ENCODE peak calls at places on chromosomes 2 and 18, in five cellular contexts. U is lower lobe of right lung, K is GM23248, A is A549, M is brain microvascular endothelial cell. P is an unnamed sample.

GRCh38 chr2:133966720-133967304 is 287.1 kb upstream of the MGAT5 start:
- DNase-seq in U (no peak), K (no peak), A (no peak), M (no peak), P (no peak)

GRCh38 chr2:161576421-161576820 is 47.8 kb upstream of the SLC4A10 start:
- DNase-seq in U (no peak), K (peak; percentile 23), A (peak; percentile 8), M (no peak), P (no peak)

GRCh38 chr18:13159579-13159978 is 59.0 kb upstream of the LDLRAD4 start:
- DNase-seq in U (no peak), K (peak; percentile 70), A (peak; percentile 40), M (peak; percentile 64), P (peak; percentile 55)

GRCh38 chr2:66433945-66434678 is 813 bp upstream of the MEIS1 start:
- DNase-seq in U (peak; percentile 72), K (peak; percentile 86), A (peak; percentile 60), M (peak; percentile 38), P (peak; percentile 85)

GRCh38 chr2:70685771-70686171 is 82.2 kb downstream of the ADD2 start:
- DNase-seq in U (no peak), K (no peak), A (no peak), M (no peak), P (peak; percentile 16)

GRCh38 chr18:23194969-23195957 is 60.0 kb downstream of the CABLES1 start:
- DNase-seq in U (no peak), K (no peak), A (no peak), M (no peak), P (no peak)

GRCh38 chr18:48629730-48630324 is 91.0 kb downstream of the CTIF start:
- DNase-seq in U (no peak), K (peak; percentile 98), A (peak; percentile 69), M (peak; percentile 99), P (peak; percentile 99)

GRCh38 chr2:218397502-218398436 is 1.9 kb upstream of the CTDSP1 start:
- DNase-seq in U (peak; percentile 89), K (peak; percentile 91), A (peak; percentile 65), M (peak; percentile 69), P (no peak)

GRCh38 chr2:120828832-120829632 is 93.4 kb downstream of the GLI2 start:
- DNase-seq in U (no peak), K (no peak), A (no peak), M (no peak), P (no peak)

GRCh38 chr2:119160361-119160965 is 1.9 kb upstream of the C1QL2 start:
- DNase-seq in U (no peak), K (peak; percentile 17), A (no peak), M (no peak), P (no peak)

GRCh38 chr2:119156105-119156890 is 2.3 kb downstream of the C1QL2 start:
- DNase-seq in U (no peak), K (peak; percentile 11), A (no peak), M (no peak), P (no peak)

GRCh38 chr2:119156891-119157773 is 1.4 kb downstream of the C1QL2 start:
- DNase-seq in U (no peak), K (no peak), A (no peak), M (no peak), P (no peak)

GRCh38 chr2:119157850-119158511 is 570 bp downstream of the C1QL2 start:
- DNase-seq in U (no peak), K (no peak), A (no peak), M (no peak), P (no peak)

DNA sequence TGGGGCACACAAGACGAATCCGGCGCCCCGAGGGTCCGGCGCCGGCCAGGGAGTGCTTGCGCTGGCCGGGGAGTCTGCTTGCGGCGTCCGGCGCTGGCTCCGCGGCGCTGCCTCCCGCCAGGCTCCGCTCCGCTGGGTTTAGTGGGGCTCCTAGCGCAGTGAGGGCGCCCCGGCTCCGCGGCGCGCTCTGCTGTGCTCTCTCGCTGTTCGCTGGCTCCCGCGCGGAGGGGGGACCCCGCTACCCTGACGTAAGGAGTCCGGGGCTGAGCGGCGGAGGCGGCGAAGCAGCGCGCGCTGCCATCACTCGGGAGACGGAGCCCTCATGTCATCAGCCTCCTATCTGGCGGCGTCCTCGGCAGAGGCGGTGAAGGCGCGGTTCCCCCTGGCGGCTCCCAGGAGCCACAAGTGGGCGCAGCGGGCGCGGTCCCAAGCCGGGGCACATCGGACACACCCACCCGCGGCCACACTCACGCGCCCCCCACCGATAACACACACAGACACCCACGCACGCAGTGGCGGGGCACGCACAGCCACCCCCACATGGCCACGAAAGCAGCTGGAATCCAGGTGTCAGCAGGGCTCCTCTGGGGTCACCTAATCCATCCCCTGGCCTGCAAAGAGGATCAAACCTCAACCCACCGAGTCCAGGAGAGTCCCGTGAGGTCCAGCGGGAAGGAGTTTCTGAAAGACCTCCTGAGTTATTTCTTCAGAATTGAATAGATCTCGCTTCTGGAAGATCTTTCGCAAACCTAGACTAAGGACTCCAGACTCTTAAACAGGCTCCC is at the start of gene C1QL2:
- DNase-seq in U (no peak), K (peak; percentile 16), A (no peak), M (no peak), P (no peak)
- H3K4me3 ChIP-seq in U (no peak within 1 kb of the TSS), K (peak within 1 kb of the TSS; percentile 15), A (peak within 1 kb of the TSS; percentile 36), M (no peak within 1 kb of the TSS), P (no peak within 1 kb of the TSS)

DNA sequence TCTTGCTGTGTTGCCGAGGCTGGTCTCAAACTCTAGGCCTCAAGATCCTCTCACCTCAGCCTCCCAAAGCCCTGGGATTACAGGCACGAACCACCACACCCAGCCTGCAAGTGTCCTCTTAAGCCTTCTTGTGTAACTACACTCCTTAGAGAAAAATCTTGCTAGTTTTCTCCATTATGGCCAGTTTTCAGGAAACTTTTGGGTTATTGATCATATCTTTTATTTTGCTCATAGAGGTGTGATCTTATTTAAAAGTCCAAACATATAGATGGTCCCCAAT is 2.4 kb downstream of the SOCS6 start:
- DNase-seq in U (no peak), K (no peak), A (no peak), M (no peak), P (no peak)
- H3K4me3 ChIP-seq in U (peak overlapping the region; percentile 70), K (peak overlapping the region; percentile 84), A (peak overlapping the region; percentile 89), M (no peak overlapping the region), P (no peak overlapping the region)

DNA sequence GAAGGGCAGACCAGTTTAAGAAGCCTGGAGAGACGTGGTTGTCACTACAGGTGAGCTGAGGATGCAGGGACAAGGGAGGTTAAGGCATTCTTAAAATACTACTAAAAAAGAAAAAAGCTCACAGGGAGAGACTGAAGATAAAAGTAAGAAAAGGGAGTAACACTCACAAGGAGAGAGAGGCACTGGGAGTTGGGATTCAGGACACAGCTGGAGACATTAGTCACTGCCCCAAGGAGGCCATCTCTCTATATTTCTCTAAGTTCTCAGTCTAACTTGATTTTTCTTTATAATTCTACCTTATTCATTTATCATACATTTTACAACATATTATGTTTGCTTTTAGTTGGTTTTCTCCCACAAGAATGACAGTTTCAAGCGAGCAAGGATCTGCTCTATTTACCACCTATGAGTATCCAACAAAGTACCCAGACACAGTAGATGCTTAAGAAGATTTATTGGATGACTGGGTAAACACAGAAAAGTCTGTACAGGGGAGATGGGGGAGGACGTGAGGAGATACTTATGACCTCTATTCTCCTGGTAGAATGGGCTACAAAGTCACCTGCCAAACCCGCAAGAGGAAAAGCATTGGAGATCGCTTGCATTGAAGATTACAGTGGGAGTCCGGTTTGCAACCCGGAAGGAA is 2.2 kb downstream of the SERPINE2 start:
- DNase-seq in U (no peak), K (peak; percentile 60), A (no peak), M (no peak), P (no peak)
- H3K4me3 ChIP-seq in U (no peak overlapping the region), K (peak overlapping the region; percentile 93), A (peak overlapping the region; percentile 8), M (no peak overlapping the region), P (no peak overlapping the region)

GRCh38 chr2:236165491-236166156 is 2.6 kb downstream of the GBX2 start:
- DNase-seq in U (no peak), K (no peak), A (no peak), M (no peak), P (no peak)
- H3K4me3 ChIP-seq in U (peak overlapping the region; percentile 30), K (no peak overlapping the region), A (no peak overlapping the region), M (peak overlapping the region; percentile 57), P (no peak overlapping the region)

GRCh38 chr2:5725072-5725471 is 32.9 kb downstream of the SOX11 start:
- DNase-seq in U (no peak), K (no peak), A (no peak), M (no peak), P (no peak)
- H3K4me3 ChIP-seq in U (no peak overlapping the region), K (no peak overlapping the region), A (no peak overlapping the region), M (no peak overlapping the region), P (no peak overlapping the region)

DNA sequence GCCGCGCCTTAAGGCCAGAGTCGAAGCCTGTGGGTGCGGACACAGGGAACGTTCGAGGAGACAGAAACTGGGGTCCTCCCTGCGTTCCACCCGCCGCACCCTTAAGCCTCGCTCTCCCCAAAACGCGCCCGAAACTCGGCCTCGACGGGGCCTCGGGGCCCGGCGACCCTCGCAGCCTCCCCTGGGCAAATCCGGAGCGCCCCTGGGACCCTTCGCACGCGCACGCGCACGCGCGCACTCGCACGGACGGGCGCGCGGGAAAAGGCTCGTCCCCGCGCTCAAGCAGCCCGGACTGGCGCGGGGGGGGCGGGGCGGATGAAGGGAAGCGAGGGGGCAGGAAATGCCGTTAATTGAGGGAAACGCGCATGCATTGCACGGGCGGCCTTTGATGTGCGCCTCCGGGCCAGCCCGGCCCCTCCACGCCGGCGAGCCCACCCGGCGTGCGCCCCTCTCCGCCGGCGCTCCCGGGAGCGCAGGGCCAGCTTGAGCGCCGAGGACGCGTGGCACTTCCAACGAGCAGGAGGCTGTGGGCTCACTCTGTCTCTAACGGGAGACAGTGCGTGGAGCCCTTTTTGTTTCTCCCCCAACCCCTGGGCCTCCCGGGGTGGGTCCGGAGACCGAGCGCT is 5.4 kb upstream of the SALL3 start:
- DNase-seq in U (no peak), K (no peak), A (no peak), M (no peak), P (no peak)
- H3K4me3 ChIP-seq in U (peak overlapping the region; percentile 3), K (no peak overlapping the region), A (no peak overlapping the region), M (no peak overlapping the region), P (no peak overlapping the region)

P was measured in SJSA1.